ENCODE peak calls at places on chromosome 12, in seven cellular contexts. Q is stomach, V is GM06990, Z is MCF 10A, F is nephron progenitor cell, L is kidney, N is AG10803. B is an unnamed sample.

GRCh38 chr12:123233505-123234299 is 466 bp downstream of the MTRFR start:
- DNase-seq in Q (no peak), V (peak), Z (no peak), F (no peak), L (no peak), N (no peak), B (no peak)

GRCh38 chr12:19404232-19404880 is 34.9 kb upstream of the AEBP2 start:
- DNase-seq in Q (no peak), V (no peak), Z (no peak), F (no peak), L (no peak), N (no peak), B (no peak)

GRCh38 chr12:103495158-103495782 is 498 bp downstream of the C12orf42 start:
- DNase-seq in Q (peak), V (peak), Z (no peak), F (peak), L (peak), N (no peak), B (peak)

GRCh38 chr12:130334937-130335336 is 2.8 kb upstream of the PIWIL1 start:
- DNase-seq in Q (no peak), V (no peak), Z (peak), F (no peak), L (no peak), N (no peak), B (no peak)

GRCh38 chr12:128190614-128191013 is 76.4 kb upstream of the TMEM132C start:
- DNase-seq in Q (no peak), V (no peak), Z (no peak), F (peak), L (no peak), N (no peak), B (no peak)

GRCh38 chr12:104604995-104605675 is 148.4 kb downstream of the CHST11 start:
- DNase-seq in Q (no peak), V (no peak), Z (no peak), F (peak), L (no peak), N (peak), B (no peak)

GRCh38 chr12:130965668-130966067 is 12.0 kb downstream of the ADGRD1 start:
- DNase-seq in Q (no peak), V (no peak), Z (peak), F (no peak), L (no peak), N (peak), B (no peak)

GRCh38 chr12:22043943-22044342 is 2.1 kb upstream of the CMAS start:
- DNase-seq in Q (no peak), V (no peak), Z (no peak), F (no peak), L (no peak), N (no peak), B (no peak)

GRCh38 chr12:8860165-8860961 is 37.9 kb downstream of the A2ML1 start:
- DNase-seq in Q (peak), V (peak), Z (peak), F (peak), L (no peak), N (peak), B (peak)

GRCh38 chr12:131458048-131458374 is 252.9 kb upstream of the SFSWAP start:
- DNase-seq in Q (peak), V (no peak), Z (no peak), F (no peak), L (no peak), N (no peak), B (no peak)

GRCh38 chr12:11695321-11695720 is 45.8 kb downstream of the ETV6 start:
- DNase-seq in Q (no peak), V (no peak), Z (peak), F (no peak), L (no peak), N (peak), B (no peak)

GRCh38 chr12:66598081-66598480 is 80.8 kb downstream of the GRIP1 start:
- DNase-seq in Q (no peak), V (no peak), Z (no peak), F (no peak), L (no peak), N (no peak), B (no peak)

GRCh38 chr12:58919271-58920101 is 818 bp downstream of the LRIG3 start:
- DNase-seq in Q (no peak), V (peak), Z (peak), F (no peak), L (no peak), N (peak), B (peak)

GRCh38 chr12:6871052-6871957 is 1.8 kb downstream of the SPSB2 start:
- DNase-seq in Q (peak), V (no peak), Z (peak), F (no peak), L (peak), N (peak), B (no peak)

GRCh38 chr12:58841058-58841798 is 79.1 kb downstream of the LRIG3 start:
- DNase-seq in Q (no peak), V (no peak), Z (no peak), F (peak), L (no peak), N (no peak), B (no peak)

GRCh38 chr12:75656650-75657049 is 145.2 kb upstream of the KRR1 start:
- DNase-seq in Q (no peak), V (no peak), Z (peak), F (no peak), L (no peak), N (peak), B (no peak)

GRCh38 chr12:51906452-51907082 is 737 bp upstream of the ACVRL1 start:
- DNase-seq in Q (no peak), V (no peak), Z (no peak), F (no peak), L (peak), N (no peak), B (no peak)

GRCh38 chr12:47801904-47802246 is 17.8 kb downstream of the HDAC7 start:
- DNase-seq in Q (no peak), V (no peak), Z (no peak), F (no peak), L (no peak), N (no peak), B (no peak)

GRCh38 chr12:130336723-130337475 is 788 bp upstream of the PIWIL1 start:
- DNase-seq in Q (no peak), V (no peak), Z (no peak), F (no peak), L (no peak), N (no peak), B (no peak)

GRCh38 chr12:110581951-110582285 is 1.2 kb downstream of the PPTC7 start:
- DNase-seq in Q (no peak), V (no peak), Z (no peak), F (no peak), L (no peak), N (no peak), B (no peak)

GRCh38 chr12:26297386-26298070 is 102.2 kb downstream of the SSPN start:
- DNase-seq in Q (no peak), V (no peak), Z (no peak), F (no peak), L (no peak), N (no peak), B (no peak)

GRCh38 chr12:109998904-109999648 is at the start of gene ANKRD13A:
- DNase-seq in Q (peak), V (peak), Z (peak), F (peak), L (peak), N (peak), B (peak)

GRCh38 chr12:49230176-49230575 is 34.7 kb upstream of the TUBA1C start:
- DNase-seq in Q (no peak), V (no peak), Z (no peak), F (no peak), L (no peak), N (no peak), B (no peak)

GRCh38 chr12:6355491-6356373 is 13.9 kb upstream of the TNFRSF1A start:
- DNase-seq in Q (no peak), V (no peak), Z (no peak), F (no peak), L (peak), N (no peak), B (no peak)

GRCh38 chr12:14399871-14400270 is 34.4 kb downstream of the ATF7IP start:
- DNase-seq in Q (no peak), V (no peak), Z (peak), F (no peak), L (no peak), N (peak), B (no peak)

GRCh38 chr12:109591041-109591440 is 17.4 kb downstream of the MVK start:
- DNase-seq in Q (no peak), V (no peak), Z (no peak), F (no peak), L (no peak), N (no peak), B (no peak)

DNA sequence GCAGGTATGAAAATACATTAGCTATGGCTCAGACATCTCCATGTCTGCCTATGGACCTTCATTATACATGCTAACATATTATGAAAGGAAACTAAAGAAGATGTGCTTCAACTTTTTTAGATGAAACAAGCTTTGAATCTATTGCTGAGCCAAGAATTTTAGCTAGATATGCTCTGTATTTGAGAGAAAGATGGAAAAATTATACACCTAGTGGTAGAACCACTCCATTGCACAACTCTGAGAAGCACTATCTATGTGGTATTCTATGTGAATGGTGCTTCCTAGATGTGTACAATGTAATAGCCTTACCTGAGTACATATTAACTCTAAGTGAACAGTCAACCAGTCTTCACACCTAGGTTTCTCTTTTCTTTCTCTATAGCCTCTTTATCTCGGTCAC is 17.3 kb downstream of the EPYC start:
- DNase-seq in Q (no peak), V (no peak), Z (no peak), F (no peak), L (no peak), N (no peak), B (no peak)
- TF ChIP-seq CTCF in Q (no peak), V (peak), Z (peak), F (no peak), L (no peak), N (no peak), B (no peak)

DNA sequence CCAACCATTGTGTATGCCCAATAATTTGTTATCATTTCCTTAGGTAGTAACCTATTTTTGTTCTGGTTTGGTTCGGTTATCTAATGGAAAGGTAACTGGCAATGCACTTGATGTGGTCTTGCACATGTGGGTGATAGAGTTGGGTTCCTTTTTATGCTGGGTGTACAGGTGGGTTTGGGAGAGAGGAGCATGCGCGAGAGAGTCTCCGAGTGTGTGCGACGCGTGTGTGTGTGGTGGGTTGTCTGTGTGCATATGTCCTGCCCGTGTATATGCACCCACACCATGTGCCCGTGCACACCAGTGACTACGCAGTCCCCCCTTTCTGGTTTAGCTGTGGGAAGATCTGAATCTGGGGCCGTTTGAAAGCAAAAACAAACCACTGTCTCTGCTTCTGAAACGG is 102.6 kb upstream of the FKBP4 start:
- DNase-seq in Q (no peak), V (no peak), Z (no peak), F (no peak), L (no peak), N (no peak), B (no peak)
- TF ChIP-seq CTCF in Q (no peak), V (no peak), Z (no peak), F (no peak), L (no peak), N (no peak), B (no peak)

DNA sequence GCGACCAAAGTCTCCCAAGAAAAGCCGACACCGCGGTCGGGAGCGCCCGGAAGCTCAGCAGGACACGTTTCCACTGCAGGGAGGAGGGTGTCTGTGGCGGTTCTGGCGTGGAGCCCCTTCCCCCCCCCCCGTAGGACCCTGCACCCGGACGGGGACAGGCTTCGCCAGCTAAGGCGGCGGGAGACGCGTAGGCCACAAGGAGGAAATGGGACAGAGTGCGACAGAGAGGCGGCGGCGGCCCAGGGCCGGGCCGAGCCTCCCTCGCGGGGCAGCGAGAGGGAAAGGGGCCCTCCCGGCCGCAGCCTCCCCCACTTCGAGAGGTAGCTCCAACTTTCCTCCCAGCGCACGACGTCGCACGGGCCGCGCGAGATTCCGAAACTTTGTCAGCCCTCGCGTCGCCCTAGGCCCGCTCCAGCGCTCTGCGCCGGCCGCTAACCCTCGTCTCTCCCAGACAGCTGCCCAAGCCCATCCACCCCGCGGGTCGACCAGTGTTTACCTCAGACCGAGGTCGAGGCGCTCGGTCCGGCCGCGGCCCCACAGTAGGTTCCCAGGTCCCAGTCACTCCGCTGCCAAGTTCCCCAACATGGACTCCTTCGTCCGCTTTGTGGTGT is 412 bp downstream of the SCAF11 start:
- DNase-seq in Q (peak), V (peak), Z (no peak), F (no peak), L (peak), N (peak), B (peak)
- TF ChIP-seq CTCF in Q (no peak), V (no peak), Z (no peak), F (no peak), L (no peak), N (no peak), B (no peak)

GRCh38 chr12:88633312-88633711 is 53.0 kb upstream of the KITLG start:
- DNase-seq in Q (no peak), V (no peak), Z (peak), F (no peak), L (no peak), N (no peak), B (no peak)
- TF ChIP-seq CTCF in Q (peak), V (peak), Z (peak), F (peak), L (peak), N (peak), B (no peak)

GRCh38 chr12:52952082-52952801 is 3.3 kb downstream of the KRT18 start:
- DNase-seq in Q (peak), V (no peak), Z (peak), F (no peak), L (no peak), N (no peak), B (no peak)
- TF ChIP-seq CTCF in Q (peak), V (peak), Z (peak), F (no peak), L (peak), N (no peak), B (peak)

GRCh38 chr12:3533703-3534386 is 42.8 kb downstream of the PRMT8 start:
- DNase-seq in Q (peak), V (no peak), Z (peak), F (no peak), L (no peak), N (no peak), B (no peak)
- TF ChIP-seq CTCF in Q (no peak), V (no peak), Z (no peak), F (no peak), L (no peak), N (no peak), B (no peak)

GRCh38 chr12:116140559-116140958 is 136.9 kb downstream of the MED13L start:
- DNase-seq in Q (no peak), V (no peak), Z (no peak), F (no peak), L (no peak), N (no peak), B (no peak)

GRCh38 chr12:116138781-116139180 is 138.7 kb downstream of the MED13L start:
- DNase-seq in Q (no peak), V (no peak), Z (no peak), F (no peak), L (no peak), N (no peak), B (no peak)

GRCh38 chr12:116141833-116142162 is 135.7 kb downstream of the MED13L start:
- DNase-seq in Q (no peak), V (no peak), Z (no peak), F (no peak), L (no peak), N (no peak), B (no peak)

GRCh38 chr12:116142936-116143882 is 134.3 kb downstream of the MED13L start:
- DNase-seq in Q (no peak), V (no peak), Z (peak), F (no peak), L (no peak), N (peak), B (no peak)

GRCh38 chr12:116141110-116141832 is 136.2 kb downstream of the MED13L start:
- DNase-seq in Q (no peak), V (no peak), Z (no peak), F (no peak), L (no peak), N (no peak), B (no peak)
- TF ChIP-seq CTCF in Q (no peak), V (peak), Z (peak), F (no peak), L (no peak), N (peak), B (peak)

B was measured in GM10248.